ENCODE peak calls at places on chromosomes 16 and 17, in ten cellular contexts. F is GM23338, V is suprapubic skin, B is Panc1, M is endothelial cell of umbilical vein, U is prostate gland, N is stomach, L is HCT116, T is H1, G is spleen. X is an unnamed sample. For H3K4me1, the result is how much of the 10 kb centered on the place peaks cover.

GRCh38 chr17:36509272-36509985 is 22.9 kb downstream of the ZNHIT3 start:
- DNase-seq in F (no peak), V (peak), B (no peak), M (no peak), U (no peak), N (no peak), L (no peak), T (no peak), G (no peak), X (no peak)

GRCh38 chr17:79589669-79590270 is 21.1 kb downstream of the RBFOX3 start:
- DNase-seq in F (no peak), V (no peak), B (no peak), M (no peak), U (no peak), N (no peak), L (no peak), T (no peak), G (no peak), X (no peak)

GRCh38 chr17:29954405-29954804 is 13.0 kb downstream of the EFCAB5 start:
- DNase-seq in F (peak), V (no peak), B (no peak), M (no peak), U (no peak), N (no peak), L (no peak), T (no peak), G (no peak), X (no peak)

GRCh38 chr17:75571197-75571884 is 16.3 kb upstream of the MYO15B start:
- DNase-seq in F (no peak), V (no peak), B (no peak), M (peak), U (no peak), N (peak), L (no peak), T (no peak), G (peak), X (no peak)

GRCh38 chr16:29775742-29776408 is 2.2 kb upstream of the ZG16 start:
- DNase-seq in F (no peak), V (no peak), B (no peak), M (no peak), U (no peak), N (no peak), L (no peak), T (no peak), G (no peak), X (no peak)

GRCh38 chr17:61394630-61395408 is 4.8 kb upstream of the TBX2 start:
- DNase-seq in F (no peak), V (no peak), B (no peak), M (no peak), U (no peak), N (no peak), L (no peak), T (no peak), G (no peak), X (no peak)

GRCh38 chr17:60158751-60159478 is 9.1 kb downstream of the CA4 start:
- DNase-seq in F (peak), V (no peak), B (no peak), M (no peak), U (no peak), N (no peak), L (no peak), T (no peak), G (no peak), X (no peak)

GRCh38 chr16:85415196-85415988 is 197.7 kb upstream of the GSE1 start:
- DNase-seq in F (no peak), V (peak), B (no peak), M (no peak), U (no peak), N (no peak), L (no peak), T (no peak), G (peak), X (no peak)

GRCh38 chr17:45930420-45930951 is 36.1 kb downstream of the MAPT start:
- DNase-seq in F (no peak), V (no peak), B (no peak), M (no peak), U (no peak), N (no peak), L (no peak), T (no peak), G (no peak), X (no peak)

GRCh38 chr17:75783069-75783783 is 1.4 kb upstream of the UNK start:
- DNase-seq in F (peak), V (no peak), B (no peak), M (peak), U (no peak), N (no peak), L (peak), T (no peak), G (no peak), X (no peak)

GRCh38 chr16:3065069-3065741 is at the start of gene IL32:
- DNase-seq in F (no peak), V (no peak), B (no peak), M (peak), U (no peak), N (peak), L (no peak), T (no peak), G (no peak), X (no peak)

GRCh38 chr17:21214777-21215541 is 998 bp upstream of the TMEM11 start:
- DNase-seq in F (peak), V (no peak), B (no peak), M (no peak), U (no peak), N (no peak), L (no peak), T (no peak), G (peak), X (no peak)

GRCh38 chr17:76446449-76447231 is 6.3 kb downstream of the UBE2O start:
- DNase-seq in F (peak), V (no peak), B (peak), M (peak), U (no peak), N (peak), L (peak), T (no peak), G (no peak), X (no peak)

GRCh38 chr16:47574091-47575054 is 113.2 kb downstream of the PHKB start:
- DNase-seq in F (peak), V (no peak), B (no peak), M (no peak), U (no peak), N (no peak), L (no peak), T (no peak), G (no peak), X (no peak)

GRCh38 chr17:7438050-7438614 is 1.2 kb upstream of the FGF11 start:
- DNase-seq in F (peak), V (peak), B (no peak), M (peak), U (peak), N (peak), L (no peak), T (no peak), G (peak), X (peak)

GRCh38 chr16:1181715-1182671 is 29.1 kb downstream of the CACNA1H start:
- DNase-seq in F (no peak), V (no peak), B (no peak), M (peak), U (no peak), N (peak), L (no peak), T (no peak), G (no peak), X (no peak)

GRCh38 chr17:81516439-81516838 is 3.8 kb upstream of the ACTG1 start:
- DNase-seq in F (no peak), V (peak), B (no peak), M (no peak), U (no peak), N (no peak), L (no peak), T (no peak), G (peak), X (no peak)

GRCh38 chr16:56997264-56997663 is 7.9 kb downstream of the NLRC5 start:
- DNase-seq in F (no peak), V (no peak), B (no peak), M (no peak), U (no peak), N (no peak), L (no peak), T (no peak), G (no peak), X (no peak)

GRCh38 chr16:10846213-10846998 is 27.8 kb upstream of the TVP23A start:
- DNase-seq in F (no peak), V (no peak), B (no peak), M (no peak), U (no peak), N (no peak), L (no peak), T (no peak), G (no peak), X (no peak)

GRCh38 chr17:82767041-82767754 is 15.3 kb downstream of the TBCD start:
- DNase-seq in F (peak), V (no peak), B (no peak), M (peak), U (peak), N (peak), L (no peak), T (no peak), G (no peak), X (no peak)

GRCh38 chr16:27114006-27114405 is 47.3 kb downstream of the C16orf82 start:
- DNase-seq in F (no peak), V (no peak), B (no peak), M (no peak), U (no peak), N (no peak), L (no peak), T (no peak), G (no peak), X (no peak)

GRCh38 chr16:22050963-22051362 is 41.4 kb upstream of the VWA3A start:
- DNase-seq in F (no peak), V (no peak), B (no peak), M (no peak), U (no peak), N (no peak), L (peak), T (no peak), G (no peak), X (no peak)

GRCh38 chr17:63490321-63490720 is 13.5 kb downstream of the ACE start:
- DNase-seq in F (peak), V (no peak), B (no peak), M (no peak), U (no peak), N (no peak), L (no peak), T (no peak), G (no peak), X (no peak)

GRCh38 chr16:69381231-69381630 is 4.6 kb downstream of the TERF2 start:
- DNase-seq in F (no peak), V (no peak), B (no peak), M (peak), U (no peak), N (no peak), L (no peak), T (no peak), G (no peak), X (no peak)

GRCh38 chr16:77539336-77539735 is 104.5 kb upstream of the ADAMTS18 start:
- DNase-seq in F (no peak), V (no peak), B (no peak), M (no peak), U (no peak), N (no peak), L (no peak), T (no peak), G (no peak), X (no peak)

GRCh38 chr16:82175627-82176026 is 5.6 kb upstream of the MPHOSPH6 start:
- DNase-seq in F (no peak), V (no peak), B (no peak), M (no peak), U (no peak), N (no peak), L (no peak), T (no peak), G (no peak), X (no peak)

GRCh38 chr16:68230176-68230571 is 5.8 kb downstream of the ESRP2 start:
- DNase-seq in F (no peak), V (no peak), B (no peak), M (no peak), U (no peak), N (no peak), L (no peak), T (no peak), G (no peak), X (no peak)

GRCh38 chr17:41394254-41395016 is 3.0 kb downstream of the KRT31 start:
- DNase-seq in F (no peak), V (no peak), B (no peak), M (no peak), U (peak), N (no peak), L (no peak), T (no peak), G (no peak), X (no peak)

GRCh38 chr17:48175692-48176450 is 68.3 kb downstream of the SNX11 start:
- DNase-seq in F (no peak), V (no peak), B (no peak), M (no peak), U (no peak), N (no peak), L (no peak), T (no peak), G (no peak), X (no peak)

GRCh38 chr17:17606416-17607000 is 15.0 kb upstream of the PEMT start:
- DNase-seq in F (no peak), V (no peak), B (no peak), M (no peak), U (no peak), N (no peak), L (no peak), T (no peak), G (no peak), X (no peak)

GRCh38 chr17:6510321-6511023 is 45.9 kb downstream of the PITPNM3 start:
- DNase-seq in F (no peak), V (no peak), B (no peak), M (peak), U (no peak), N (no peak), L (no peak), T (no peak), G (no peak), X (no peak)

GRCh38 chr16:19919142-19919541 is 34.5 kb upstream of the GPRC5B start:
- DNase-seq in F (no peak), V (no peak), B (no peak), M (no peak), U (no peak), N (no peak), L (no peak), T (no peak), G (no peak), X (no peak)

GRCh38 chr16:4052801-4053662 is 63.2 kb downstream of the ADCY9 start:
- DNase-seq in F (no peak), V (peak), B (no peak), M (peak), U (peak), N (no peak), L (peak), T (no peak), G (peak), X (peak)

GRCh38 chr17:28505986-28506665 is at the start of gene FOXN1:
- DNase-seq in F (no peak), V (no peak), B (no peak), M (no peak), U (no peak), N (no peak), L (no peak), T (no peak), G (no peak), X (no peak)

GRCh38 chr17:78484300-78485159 is 92.7 kb downstream of the DNAH17 start:
- DNase-seq in F (peak), V (no peak), B (no peak), M (peak), U (no peak), N (peak), L (peak), T (no peak), G (peak), X (no peak)

GRCh38 chr16:14070555-14070876 is 603 bp upstream of the MRTFB start:
- DNase-seq in F (no peak), V (no peak), B (no peak), M (no peak), U (no peak), N (no peak), L (no peak), T (no peak), G (no peak), X (no peak)

GRCh38 chr17:83080641-83081560 is 1.5 kb downstream of the METRNL start:
- DNase-seq in F (peak), V (no peak), B (no peak), M (no peak), U (no peak), N (peak), L (no peak), T (no peak), G (peak), X (no peak)

GRCh38 chr17:18916816-18917496 is 35.0 kb upstream of the SLC5A10 start:
- DNase-seq in F (no peak), V (no peak), B (no peak), M (no peak), U (no peak), N (no peak), L (no peak), T (no peak), G (no peak), X (no peak)
- H3K4me1 ChIP-seq in F (under half), V (under half), B (under half), M (under half), U (under half), N (under half), L (under half), T (under half), G (under half), X (under half)

GRCh38 chr17:43782903-43783462 is 2.7 kb downstream of the CFAP97D1 start:
- DNase-seq in F (no peak), V (no peak), B (no peak), M (no peak), U (no peak), N (no peak), L (no peak), T (no peak), G (no peak), X (no peak)

GRCh38 chr17:43778337-43779144 is at the start of gene DUSP3:
- DNase-seq in F (peak), V (peak), B (no peak), M (peak), U (peak), N (peak), L (peak), T (peak), G (peak), X (peak)

GRCh38 chr17:43780135-43780534 is at the start of gene CFAP97D1:
- DNase-seq in F (no peak), V (no peak), B (no peak), M (no peak), U (no peak), N (no peak), L (no peak), T (no peak), G (peak), X (no peak)

GRCh38 chr17:43784068-43784467 is 3.8 kb downstream of the CFAP97D1 start:
- DNase-seq in F (no peak), V (no peak), B (no peak), M (no peak), U (no peak), N (no peak), L (no peak), T (no peak), G (no peak), X (no peak)

DNA sequence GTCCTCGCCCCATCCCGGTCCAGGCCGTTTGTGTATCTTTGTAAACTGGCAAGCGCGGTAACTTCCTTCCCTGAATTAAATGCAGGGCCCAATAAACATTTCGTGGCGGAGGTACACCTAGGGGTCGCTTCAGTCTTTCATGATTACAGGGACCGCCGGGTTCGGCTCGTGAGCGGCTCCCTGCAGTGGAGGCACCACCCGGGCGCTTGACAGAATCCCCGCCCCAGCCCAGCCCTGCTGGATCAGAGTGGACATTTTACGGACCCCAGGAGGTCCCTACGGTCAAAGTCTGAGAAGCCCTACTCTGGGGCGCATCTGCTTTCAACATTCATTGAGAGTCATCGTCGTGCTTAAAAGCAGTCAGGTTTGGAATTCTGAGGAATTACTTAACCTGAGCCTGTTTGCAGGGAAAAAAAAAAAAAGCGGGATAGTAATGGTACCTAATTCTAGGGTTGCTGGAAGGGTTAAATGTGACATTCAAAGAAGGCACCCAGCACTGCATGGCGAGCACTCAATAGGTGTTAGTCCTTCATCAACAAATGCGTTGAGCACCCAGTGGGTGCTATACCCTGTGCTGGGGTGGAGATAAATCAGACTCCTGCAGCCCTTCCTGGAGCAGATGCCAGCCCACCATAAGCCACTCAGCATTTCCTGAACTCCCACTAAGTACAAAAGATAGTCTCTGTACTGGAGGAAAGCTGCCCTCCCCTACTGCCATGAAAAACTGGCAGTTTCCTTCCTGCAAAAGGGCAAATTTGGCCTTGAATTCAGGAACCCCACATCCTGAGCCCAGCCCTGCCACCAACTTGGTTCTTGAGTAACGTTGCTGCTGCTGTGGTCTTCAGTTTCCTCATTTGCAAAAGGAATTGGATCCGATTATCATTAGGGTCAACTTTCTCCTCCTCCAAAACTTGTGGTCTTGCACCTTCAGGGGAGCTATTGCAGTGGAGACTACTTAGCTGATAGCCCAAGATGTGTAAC is 658 bp upstream of the DUSP3 start:
- DNase-seq in F (peak), V (peak), B (no peak), M (peak), U (no peak), N (no peak), L (peak), T (no peak), G (peak), X (peak)
- TF ChIP-seq CTCF in F (peak), V (peak), B (no peak), M (no peak), U (no peak), N (no peak), L (no peak), T (peak), G (no peak), X (no peak)

GRCh38 chr17:1485748-1486376 is 6.6 kb downstream of the MYO1C start:
- DNase-seq in F (peak), V (peak), B (no peak), M (peak), U (no peak), N (peak), L (no peak), T (no peak), G (peak), X (peak)
- TF ChIP-seq POLR2AphosphoS5 in F (no peak), V (peak), B (peak), M (no peak), U (peak), N (no peak), L (peak), T (no peak), G (peak), X (peak)

GRCh38 chr16:87715658-87716057 is 50.1 kb downstream of the KLHDC4 start:
- DNase-seq in F (no peak), V (no peak), B (no peak), M (no peak), U (no peak), N (no peak), L (no peak), T (no peak), G (no peak), X (no peak)
- H3K4me1 ChIP-seq in F (under half), V (under half), B (under half), M (under half), U (under half), N (under half), L (under half), T (under half), G (under half), X (under half)

X was measured in breast epithelium.